ENCODE peak calls at places on chromosome X, in eight cellular contexts. T is coronary artery; M is IMR-90; Q is endodermal cell; W is lower lobe of right lung; G is CD4-positive, alpha-beta T cell; X is psoas muscle; R is heart right ventricle. A is an unnamed sample.

GRCh38 chrX:132786217-132786616 is 172.2 kb downstream of the HS6ST2 start:
- DNase-seq in T (no peak), M (no peak), Q (no peak), W (no peak), G (no peak), X (no peak), R (no peak), A (no peak)

GRCh38 chrX:43882294-43882681 is at the start of gene MAOB:
- DNase-seq in T (no peak), M (no peak), Q (peak), W (peak), G (no peak), X (peak), R (peak), A (no peak)

GRCh38 chrX:22795680-22796079 is 204.1 kb upstream of the DDX53 start:
- DNase-seq in T (no peak), M (no peak), Q (no peak), W (no peak), G (no peak), X (no peak), R (no peak), A (no peak)

GRCh38 chrX:71615954-71616353 is 2.4 kb downstream of the CXCR3 start:
- DNase-seq in T (no peak), M (no peak), Q (no peak), W (no peak), G (no peak), X (no peak), R (no peak), A (no peak)

GRCh38 chrX:118548831-118549230 is 53.2 kb downstream of the DOCK11 start:
- DNase-seq in T (no peak), M (no peak), Q (no peak), W (no peak), G (no peak), X (no peak), R (no peak), A (no peak)

GRCh38 chrX:331145-331771 is 12.7 kb upstream of the GTPBP6 start:
- DNase-seq in T (no peak), M (peak), Q (peak), W (peak), G (no peak), X (no peak), R (no peak), A (no peak)

GRCh38 chrX:23935116-23935515 is 27.3 kb downstream of the CXorf58 start:
- DNase-seq in T (no peak), M (no peak), Q (no peak), W (no peak), G (no peak), X (no peak), R (no peak), A (no peak)

GRCh38 chrX:37825225-37825842 is 22.0 kb downstream of the DYNLT3 start:
- DNase-seq in T (no peak), M (peak), Q (peak), W (peak), G (peak), X (no peak), R (peak), A (no peak)

GRCh38 chrX:69319376-69319775 is 154.1 kb upstream of the PJA1 start:
- DNase-seq in T (peak), M (no peak), Q (peak), W (no peak), G (no peak), X (no peak), R (no peak), A (no peak)

GRCh38 chrX:109687903-109688302 is 45.2 kb downstream of the ACSL4 start:
- DNase-seq in T (no peak), M (no peak), Q (no peak), W (no peak), G (no peak), X (no peak), R (no peak), A (no peak)

GRCh38 chrX:79259073-79259689 is 108.0 kb downstream of the ITM2A start:
- DNase-seq in T (no peak), M (no peak), Q (no peak), W (no peak), G (peak), X (no peak), R (peak), A (no peak)

GRCh38 chrX:24253030-24253429 is 60.8 kb downstream of the SUPT20HL2 start:
- DNase-seq in T (no peak), M (no peak), Q (no peak), W (no peak), G (no peak), X (no peak), R (no peak), A (no peak)

GRCh38 chrX:48695925-48696300 is 621 bp upstream of the SUV39H1 start:
- DNase-seq in T (no peak), M (no peak), Q (no peak), W (no peak), G (no peak), X (no peak), R (no peak), A (no peak)

GRCh38 chrX:31497086-31497485 is 425.2 kb upstream of the FTHL17 start:
- DNase-seq in T (no peak), M (peak), Q (no peak), W (no peak), G (no peak), X (no peak), R (no peak), A (no peak)

GRCh38 chrX:74449322-74449936 is 28.1 kb downstream of the SLC16A2 start:
- DNase-seq in T (peak), M (peak), Q (no peak), W (no peak), G (peak), X (no peak), R (no peak), A (no peak)

GRCh38 chrX:150899191-150899757 is 806 bp upstream of the CD99L2 start:
- DNase-seq in T (peak), M (peak), Q (peak), W (peak), G (peak), X (peak), R (peak), A (peak)

GRCh38 chrX:48761674-48762471 is at the start of gene GLOD5:
- DNase-seq in T (no peak), M (no peak), Q (peak), W (peak), G (no peak), X (no peak), R (no peak), A (no peak)

GRCh38 chrX:110412971-110413726 is 54.5 kb downstream of the RTL9 start:
- DNase-seq in T (peak), M (peak), Q (peak), W (peak), G (peak), X (peak), R (peak), A (peak)

GRCh38 chrX:131752493-131753198 is 208.8 kb downstream of the OR13H1 start:
- DNase-seq in T (peak), M (peak), Q (no peak), W (no peak), G (no peak), X (peak), R (no peak), A (no peak)

GRCh38 chrX:40474205-40474626 is 106.6 kb upstream of the ATP6AP2 start:
- DNase-seq in T (no peak), M (peak), Q (peak), W (peak), G (no peak), X (no peak), R (peak), A (no peak)

GRCh38 chrX:123961268-123962005 is at the start of gene STAG2:
- DNase-seq in T (peak), M (peak), Q (peak), W (peak), G (peak), X (peak), R (peak), A (peak)

GRCh38 chrX:3286196-3286920 is 60.1 kb downstream of the MXRA5 start:
- DNase-seq in T (no peak), M (peak), Q (no peak), W (no peak), G (no peak), X (no peak), R (no peak), A (no peak)

GRCh38 chrX:73446831-73447230 is at the start of gene CDX4:
- DNase-seq in T (no peak), M (no peak), Q (peak), W (no peak), G (no peak), X (no peak), R (no peak), A (no peak)

GRCh38 chrX:54812306-54812705 is 4.8 kb downstream of the MAGED2 start:
- DNase-seq in T (no peak), M (no peak), Q (peak), W (no peak), G (no peak), X (no peak), R (no peak), A (no peak)

GRCh38 chrX:119887721-119888425 is 7.8 kb upstream of the AKAP14 start:
- DNase-seq in T (no peak), M (peak), Q (peak), W (peak), G (peak), X (peak), R (peak), A (peak)

GRCh38 chrX:139508099-139508498 is 22.4 kb upstream of the F9 start:
- DNase-seq in T (no peak), M (no peak), Q (peak), W (no peak), G (no peak), X (no peak), R (no peak), A (no peak)

GRCh38 chrX:94576367-94577004 is 902.5 kb downstream of the FAM133A start:
- DNase-seq in T (no peak), M (no peak), Q (no peak), W (no peak), G (no peak), X (no peak), R (no peak), A (no peak)

GRCh38 chrX:136765957-136766356 is 14.8 kb downstream of the ARHGEF6 start:
- DNase-seq in T (no peak), M (no peak), Q (no peak), W (no peak), G (no peak), X (no peak), R (no peak), A (no peak)

GRCh38 chrX:151985955-151986354 is 11.5 kb upstream of the GABRE start:
- DNase-seq in T (no peak), M (peak), Q (no peak), W (no peak), G (no peak), X (peak), R (no peak), A (no peak)

DNA sequence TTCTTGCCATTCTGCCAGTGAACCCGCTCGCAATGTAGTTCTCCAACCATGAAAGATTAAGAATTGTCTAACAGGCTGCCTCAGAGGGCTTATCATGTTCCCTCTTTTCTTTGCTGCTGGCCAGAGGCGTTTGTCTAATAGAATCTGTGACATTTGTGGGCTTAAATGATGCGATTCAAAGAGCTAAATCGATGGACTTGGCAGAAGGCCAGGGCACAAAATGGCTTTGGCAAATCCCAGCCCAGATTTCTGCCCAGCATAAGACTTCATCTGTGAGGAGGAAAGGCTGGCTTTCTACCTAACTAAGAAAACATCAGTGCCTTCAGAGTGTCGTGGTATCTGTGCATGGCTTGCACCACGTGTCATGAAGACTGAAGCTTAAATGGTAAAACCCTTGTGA is 79.9 kb downstream of the TRPC5OS start:
- DNase-seq in T (no peak), M (no peak), Q (no peak), W (no peak), G (no peak), X (no peak), R (no peak), A (no peak)
- TF ChIP-seq CTCF in T (no peak), M (no peak), Q (no peak), W (no peak), G (no peak), X (no peak), R (no peak), A (no peak)

DNA sequence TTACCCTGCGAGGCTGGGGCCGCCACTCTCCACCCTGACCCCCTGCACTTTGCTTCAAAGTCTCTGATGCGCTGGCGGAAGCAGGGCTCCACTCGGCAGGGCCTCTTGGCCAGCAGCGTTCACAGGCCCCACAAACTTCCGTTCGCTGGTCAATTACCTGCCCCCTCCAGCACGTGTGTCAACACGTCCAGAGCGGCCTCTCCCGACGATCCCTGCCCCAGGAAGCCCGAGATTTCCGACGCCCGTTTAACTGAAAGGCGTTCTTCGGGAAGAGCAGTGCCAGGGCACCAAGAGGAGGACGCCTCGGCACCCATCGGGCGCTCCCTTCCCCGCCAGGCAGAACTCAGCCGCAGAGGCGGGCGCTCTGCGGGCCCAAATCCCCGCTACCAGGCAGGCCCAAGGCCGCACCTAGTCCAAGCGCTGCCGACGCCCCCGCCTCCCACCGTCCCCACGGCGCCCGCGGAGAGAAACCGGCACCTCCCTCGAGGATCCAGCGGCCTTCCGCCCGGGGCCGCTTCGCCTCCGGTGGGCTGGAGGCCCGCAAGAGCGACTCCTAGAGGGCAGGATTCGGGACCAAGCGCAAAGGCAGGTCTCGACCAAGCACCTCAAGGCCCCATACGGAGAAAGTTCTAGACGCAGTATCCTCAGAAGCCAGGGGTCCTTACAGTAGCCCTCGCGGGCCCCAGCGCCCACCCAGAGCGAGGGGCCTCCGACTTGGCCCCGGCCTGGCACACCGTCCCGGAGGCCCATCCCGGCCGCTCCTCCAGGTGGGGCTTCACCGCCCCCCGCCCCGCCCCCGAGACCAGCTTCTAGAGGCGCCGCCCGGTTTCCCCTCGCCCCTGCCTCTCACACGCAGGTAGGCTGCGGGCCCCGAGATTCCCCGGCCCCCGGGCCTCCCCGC is 586 bp downstream of the BCAP31 start:
- DNase-seq in T (no peak), M (peak), Q (peak), W (peak), G (no peak), X (no peak), R (peak), A (peak)
- TF ChIP-seq CTCF in T (no peak), M (peak), Q (peak), W (peak), G (no peak), X (peak), R (peak), A (no peak)

DNA sequence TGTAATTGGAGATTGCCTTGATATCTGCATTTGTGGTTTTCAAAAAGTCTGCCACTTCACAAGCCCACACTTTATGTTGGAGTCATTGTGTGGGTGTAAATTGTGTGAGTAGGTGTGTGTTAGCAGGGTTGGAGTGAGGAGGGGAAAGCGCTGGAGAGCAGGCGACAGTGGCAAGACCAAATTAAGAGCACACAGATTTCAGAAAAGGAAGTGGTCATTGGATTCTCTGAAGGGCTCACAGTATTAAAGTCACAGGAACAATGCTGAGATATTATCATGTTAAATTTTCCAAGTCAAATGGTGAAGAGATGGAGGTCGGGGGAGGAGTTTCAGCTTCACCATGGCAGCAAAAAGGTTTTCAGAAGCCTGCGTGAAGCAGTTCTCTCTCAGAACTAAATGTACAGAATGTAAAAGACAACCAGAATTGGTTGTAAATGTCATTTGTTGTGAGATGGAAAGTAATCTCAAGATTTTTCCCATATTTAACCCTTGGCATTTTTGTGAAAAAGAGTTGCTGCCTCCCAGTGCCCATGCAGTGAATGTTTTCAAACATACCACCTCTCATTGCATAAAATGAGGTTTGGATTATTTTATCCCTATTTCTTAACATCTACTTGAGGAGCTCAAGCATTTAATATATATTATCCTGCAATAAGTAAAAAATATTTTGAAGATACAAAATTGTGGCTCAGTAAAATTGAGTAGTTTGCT is 265.9 kb downstream of the ZNF674 start:
- DNase-seq in T (no peak), M (no peak), Q (no peak), W (no peak), G (no peak), X (no peak), R (no peak), A (no peak)
- TF ChIP-seq CTCF in T (no peak), M (no peak), Q (no peak), W (no peak), G (no peak), X (no peak), R (no peak), A (no peak)

DNA sequence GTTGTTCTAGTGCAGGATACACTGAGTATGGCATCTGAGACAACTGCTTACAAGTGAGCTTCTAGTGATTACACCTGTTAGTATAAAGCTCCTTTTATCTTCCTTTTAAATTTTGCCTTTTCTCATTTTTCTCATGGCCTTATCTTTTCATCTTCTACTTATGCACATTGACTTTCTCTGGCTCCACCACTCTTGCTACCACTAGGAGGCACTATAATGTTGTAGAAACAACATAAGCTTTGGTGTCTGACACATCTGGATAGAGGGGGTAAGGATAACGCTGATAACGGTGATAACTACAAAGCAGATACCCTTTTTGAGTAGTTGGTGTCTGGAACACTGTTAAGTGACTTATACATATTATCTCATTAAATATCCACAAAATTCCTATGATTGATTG is 187.4 kb upstream of the TEX13C start:
- DNase-seq in T (no peak), M (peak), Q (no peak), W (no peak), G (no peak), X (no peak), R (no peak), A (no peak)
- TF ChIP-seq CTCF in T (no peak), M (peak), Q (peak), W (peak), G (no peak), X (no peak), R (no peak), A (no peak)